ENCODE peak calls at places on chromosomes 2 and 18, in seven cellular contexts. U is lower leg skin, P is mammary epithelial cell, J is PC-3, S is heart right ventricle, G is HFFc6, E is cardiac muscle cell. I is an unnamed sample.

GRCh38 chr2:84459944-84460429 is 907 bp upstream of the SUCLG1 start:
- DNase-seq in U (no peak), P (no peak), J (peak; percentile 40), S (no peak), G (no peak), E (no peak), I (peak; percentile 36)

GRCh38 chr2:219563271-219563928 is 7.9 kb downstream of the OBSL1 start:
- DNase-seq in U (no peak), P (no peak), J (no peak), S (no peak), G (no peak), E (no peak), I (no peak)

GRCh38 chr18:48851563-48851962 is 99.2 kb downstream of the SMAD7 start:
- DNase-seq in U (no peak), P (no peak), J (no peak), S (peak; percentile 69), G (no peak), E (peak; percentile 46), I (no peak)

GRCh38 chr2:103219398-103219797 is 457.6 kb downstream of the TMEM182 start:
- DNase-seq in U (no peak), P (no peak), J (no peak), S (no peak), G (no peak), E (no peak), I (no peak)

GRCh38 chr2:113058411-113058994 is 495 bp upstream of the IL36RN start:
- DNase-seq in U (no peak), P (peak; percentile 66), J (peak; percentile 83), S (no peak), G (no peak), E (no peak), I (no peak)

GRCh38 chr2:9422321-9423099 is 818 bp downstream of the ITGB1BP1 start:
- DNase-seq in U (peak; percentile 90), P (peak; percentile 51), J (peak; percentile 41), S (peak; percentile 52), G (peak; percentile 30), E (no peak), I (peak; percentile 48)

GRCh38 chr2:212970132-212970531 is 181.3 kb downstream of the IKZF2 start:
- DNase-seq in U (no peak), P (no peak), J (peak; percentile 15), S (no peak), G (peak; percentile 59), E (no peak), I (no peak)

GRCh38 chr18:8814206-8814605 is 108.8 kb downstream of the MTCL1 start:
- DNase-seq in U (peak; percentile 12), P (no peak), J (no peak), S (no peak), G (no peak), E (peak; percentile 83), I (no peak)

GRCh38 chr2:86455181-86455580 is 14.0 kb downstream of the KDM3A start:
- DNase-seq in U (no peak), P (no peak), J (no peak), S (no peak), G (no peak), E (no peak), I (no peak)

GRCh38 chr18:43081396-43081795 is 34.1 kb downstream of the RIT2 start:
- DNase-seq in U (no peak), P (no peak), J (no peak), S (no peak), G (no peak), E (no peak), I (no peak)

GRCh38 chr2:43044093-43044614 is 182.3 kb downstream of the ZFP36L2 start:
- DNase-seq in U (peak; percentile 86), P (no peak), J (no peak), S (no peak), G (no peak), E (no peak), I (no peak)

GRCh38 chr2:173934895-173935294 is 30.3 kb downstream of the SP3 start:
- DNase-seq in U (no peak), P (peak; percentile 53), J (peak; percentile 70), S (no peak), G (no peak), E (no peak), I (peak; percentile 38)

GRCh38 chr18:61851940-61852451 is 40.8 kb downstream of the RNF152 start:
- DNase-seq in U (no peak), P (peak; percentile 15), J (no peak), S (no peak), G (peak; percentile 33), E (peak; percentile 43), I (peak; percentile 22)

GRCh38 chr2:68483011-68483410 is 15.6 kb downstream of the APLF start:
- DNase-seq in U (no peak), P (no peak), J (no peak), S (no peak), G (no peak), E (no peak), I (no peak)

GRCh38 chr2:68482296-68482695 is 14.9 kb downstream of the APLF start:
- DNase-seq in U (no peak), P (peak; percentile 16), J (peak; percentile 26), S (no peak), G (no peak), E (no peak), I (peak; percentile 17)

GRCh38 chr2:68491582-68491981 is 24.2 kb downstream of the APLF start:
- DNase-seq in U (no peak), P (no peak), J (no peak), S (no peak), G (no peak), E (no peak), I (no peak)

GRCh38 chr2:68489282-68489681 is 21.9 kb downstream of the APLF start:
- DNase-seq in U (no peak), P (no peak), J (no peak), S (no peak), G (no peak), E (no peak), I (no peak)

DNA sequence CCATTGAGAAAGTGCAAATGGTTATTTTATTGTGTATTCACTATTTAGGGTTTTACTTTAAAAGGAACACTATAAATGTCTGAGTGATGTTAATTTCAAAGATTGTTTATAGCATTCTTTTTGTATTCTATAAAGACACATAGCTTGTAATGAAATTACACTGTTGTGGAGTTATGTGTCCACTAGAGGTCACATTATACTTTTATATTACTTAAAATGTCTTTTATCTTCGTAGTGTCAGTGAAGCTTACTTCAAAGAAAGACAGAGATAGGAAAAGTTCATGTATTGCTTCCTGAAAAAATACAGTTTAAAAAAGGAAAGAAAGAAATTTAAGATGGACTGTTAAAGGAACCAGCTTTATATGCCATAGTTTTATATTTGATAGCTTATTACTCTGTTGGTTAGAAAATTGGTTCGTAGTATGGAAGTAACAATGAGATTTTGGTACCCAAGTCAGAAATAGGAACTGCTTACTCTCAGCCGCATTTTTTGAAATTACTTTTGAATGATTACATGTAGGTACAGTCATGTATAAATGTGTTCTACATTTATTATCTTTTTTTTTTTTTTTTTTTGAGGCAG is 20.5 kb downstream of the APLF start:
- DNase-seq in U (no peak), P (peak; percentile 20), J (peak; percentile 65), S (no peak), G (peak; percentile 29), E (peak; percentile 53), I (peak; percentile 43)
- TF ChIP-seq CTCF in U (no peak), P (peak; percentile 44), J (peak; percentile 76), S (peak; percentile 7), G (peak; percentile 78), E (peak; percentile 45), I (peak; percentile 40)

GRCh38 chr2:1556286-1556685 is 143.0 kb downstream of the TPO start:
- DNase-seq in U (peak; percentile 68), P (no peak), J (no peak), S (no peak), G (no peak), E (no peak), I (no peak)

GRCh38 chr2:1550658-1551316 is 137.5 kb downstream of the TPO start:
- DNase-seq in U (peak; percentile 90), P (peak; percentile 33), J (peak; percentile 73), S (peak; percentile 73), G (no peak), E (peak; percentile 55), I (peak; percentile 54)

GRCh38 chr2:1552611-1553010 is 139.3 kb downstream of the TPO start:
- DNase-seq in U (no peak), P (no peak), J (no peak), S (no peak), G (no peak), E (no peak), I (no peak)

GRCh38 chr2:1551905-1552304 is 138.6 kb downstream of the TPO start:
- DNase-seq in U (no peak), P (no peak), J (no peak), S (no peak), G (no peak), E (no peak), I (no peak)

DNA sequence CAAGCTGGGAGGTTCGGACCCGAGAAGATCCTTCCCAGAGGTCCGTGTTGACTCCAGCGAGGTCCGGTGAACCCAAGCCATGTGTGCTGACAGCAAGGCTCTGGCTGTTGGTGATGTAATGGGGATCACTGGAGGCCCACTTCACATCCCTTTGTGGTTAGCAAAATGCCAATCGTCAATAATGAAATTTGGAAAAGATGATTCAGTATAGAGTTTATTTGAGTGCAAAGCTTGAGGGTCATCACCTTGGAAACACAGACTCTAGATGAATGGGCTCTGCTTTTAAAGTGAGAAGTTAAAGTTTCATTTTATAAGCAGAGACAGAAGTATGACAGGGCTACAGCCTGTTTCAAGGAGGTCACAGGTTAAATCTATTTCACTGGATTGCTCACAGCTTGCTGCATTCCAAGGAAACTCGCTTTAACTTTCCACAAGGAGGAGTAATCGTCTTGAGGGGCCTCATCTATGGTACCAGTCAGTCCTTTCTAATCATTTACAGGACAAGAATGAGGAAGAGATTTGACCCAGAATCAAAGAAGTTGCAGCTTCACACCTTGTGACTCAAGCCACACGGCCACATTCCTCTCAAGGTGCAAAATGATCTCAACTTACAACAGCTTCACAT is 140.5 kb downstream of the TPO start:
- DNase-seq in U (no peak), P (peak; percentile 35), J (peak; percentile 67), S (no peak), G (peak; percentile 89), E (peak; percentile 70), I (no peak)
- TF ChIP-seq CTCF in U (no peak), P (peak; percentile 32), J (peak; percentile 46), S (no peak), G (peak; percentile 70), E (peak; percentile 35), I (peak; percentile 17)

DNA sequence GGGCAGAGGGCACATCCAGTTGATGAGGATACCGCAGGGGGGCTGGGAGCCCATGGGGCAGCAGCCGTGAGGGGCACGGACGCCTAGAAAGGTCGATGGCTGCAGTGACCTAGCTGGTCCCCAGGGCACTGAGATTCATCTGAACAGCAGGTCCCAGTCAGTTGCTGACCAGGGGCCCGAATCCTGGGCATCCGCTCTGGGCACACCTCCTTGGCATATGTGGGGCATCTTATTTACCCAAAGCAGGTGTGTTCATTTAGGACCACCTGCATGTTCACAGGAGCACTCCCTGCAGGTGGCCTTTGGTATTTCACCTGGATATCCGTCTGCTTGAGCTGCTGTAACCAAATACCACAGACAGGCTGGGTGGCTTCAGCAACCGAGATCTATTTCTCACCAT is 72.0 kb upstream of the ODC1 start:
- DNase-seq in U (peak; percentile 78), P (no peak), J (peak; percentile 41), S (no peak), G (no peak), E (no peak), I (no peak)
- TF ChIP-seq CTCF in U (no peak), P (no peak), J (peak; percentile 54), S (no peak), G (peak; percentile 57), E (no peak), I (peak; percentile 21)

DNA sequence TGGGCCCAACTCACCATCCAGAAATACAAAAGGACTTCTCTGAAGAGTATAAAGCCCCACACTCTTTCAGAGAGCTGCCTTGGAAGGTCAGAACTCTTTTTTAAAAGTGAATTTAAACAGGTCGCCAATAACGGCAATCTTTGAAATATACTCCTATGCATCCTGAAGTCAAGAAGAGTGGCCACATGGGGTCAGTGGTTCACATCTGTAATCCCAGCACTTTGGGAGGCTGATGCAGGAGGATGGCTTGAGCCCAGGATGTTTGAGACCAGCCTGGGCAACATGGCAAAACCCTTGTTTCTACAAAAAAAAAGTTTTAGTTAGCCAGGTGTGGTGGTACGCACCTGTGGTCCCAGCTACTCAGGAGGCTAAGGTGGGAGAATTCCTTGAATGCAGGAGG is 68.1 kb upstream of the FZD7 start:
- DNase-seq in U (no peak), P (no peak), J (peak; percentile 28), S (no peak), G (no peak), E (no peak), I (peak; percentile 18)
- TF ChIP-seq CTCF in U (no peak), P (peak; percentile 21), J (peak; percentile 46), S (no peak), G (peak; percentile 33), E (no peak), I (no peak)